ENCODE peak calls at places on chromosomes 7 and 10, in four cellular contexts. U is stomach, J is renal cortical epithelial cell, V is HCEC 1CT. W is an unnamed sample.
A peak's percentile ranks its signal among the peaks of the same experiment; 100 is the strongest.

GRCh38 chr7:148093375-148094166 is 497.0 kb upstream of the C7orf33 start:
- DNase-seq in U (no peak), J (no peak), V (no peak), W (no peak)

GRCh38 chr10:21926949-21927348 is 76.6 kb downstream of the DNAJC1 start:
- DNase-seq in U (no peak), J (peak; percentile 94), V (peak; percentile 96), W (no peak)

GRCh38 chr7:69430502-69431145 is 167.7 kb upstream of the AUTS2 start:
- DNase-seq in U (no peak), J (no peak), V (no peak), W (no peak)

GRCh38 chr7:156148995-156149394 is 336.7 kb upstream of the SHH start:
- DNase-seq in U (no peak), J (no peak), V (no peak), W (no peak)

GRCh38 chr7:92644406-92645113 is 54.4 kb upstream of the FAM133B start:
- DNase-seq in U (no peak), J (peak; percentile 93), V (peak; percentile 42), W (no peak)

GRCh38 chr10:15211464-15211979 is 43.0 kb upstream of the NMT2 start:
- DNase-seq in U (no peak), J (peak; percentile 65), V (peak; percentile 82), W (no peak)

GRCh38 chr10:8054243-8054497 is 318 bp upstream of the GATA3 start:
- DNase-seq in U (no peak), J (no peak), V (no peak), W (no peak)

GRCh38 chr7:25369794-25370193 is 141.5 kb upstream of the NPVF start:
- DNase-seq in U (peak; percentile 34), J (no peak), V (no peak), W (no peak)

GRCh38 chr10:46520941-46521340 is 35.5 kb downstream of the GPRIN2 start:
- DNase-seq in U (peak; percentile 28), J (no peak), V (no peak), W (no peak)

GRCh38 chr7:155985518-155986427 is 173.5 kb upstream of the SHH start:
- DNase-seq in U (no peak), J (no peak), V (no peak), W (no peak)

GRCh38 chr10:88200637-88201036 is 337.2 kb downstream of the PTEN start:
- DNase-seq in U (no peak), J (no peak), V (no peak), W (no peak)

GRCh38 chr7:45574521-45575500 is 643 bp downstream of the ADCY1 start:
- DNase-seq in U (peak; percentile 29), J (no peak), V (peak; percentile 36), W (peak; percentile 53)

GRCh38 chr10:98150544-98150943 is 16.1 kb downstream of the R3HCC1L start:
- DNase-seq in U (no peak), J (peak; percentile 29), V (peak; percentile 31), W (no peak)

GRCh38 chr10:69337312-69338132 is 59.2 kb downstream of the HK1 start:
- DNase-seq in U (no peak), J (peak; percentile 95), V (peak; percentile 92), W (no peak)

GRCh38 chr10:108393111-108393510 is 1228.6 kb upstream of the SORCS1 start:
- DNase-seq in U (peak; percentile 74), J (peak; percentile 50), V (peak; percentile 64), W (no peak)

GRCh38 chr7:37482505-37482904 is 33.8 kb upstream of the ELMO1 start:
- DNase-seq in U (no peak), J (no peak), V (no peak), W (no peak)

W was measured in NCI-H1930.